ENCODE peak calls at places on chromosomes 3 and 15, in four cellular contexts. E, V, K and B are unnamed samples.

GRCh38 chr3:67648701-67649100 is 5.7 kb downstream of the SUCLG2 start:
- DNase-seq in E (no peak), V (no peak), K (peak), B (no peak)

GRCh38 chr3:73073091-73073707 is 11.7 kb downstream of the EBLN2 start:
- DNase-seq in E (no peak), V (no peak), K (no peak), B (no peak)

GRCh38 chr3:51966941-51967383 is 292 bp downstream of the PCBP4 start:
- DNase-seq in E (no peak), V (no peak), K (no peak), B (no peak)

GRCh38 chr15:66186049-66186825 is 67.3 kb downstream of the MEGF11 start:
- DNase-seq in E (peak), V (no peak), K (no peak), B (no peak)

GRCh38 chr3:39127907-39128303 is 20.4 kb downstream of the TTC21A start:
- DNase-seq in E (no peak), V (no peak), K (no peak), B (no peak)

GRCh38 chr15:52042051-52042851 is 23.2 kb downstream of the MAPK6 start:
- DNase-seq in E (no peak), V (no peak), K (no peak), B (no peak)

GRCh38 chr3:158312560-158313141 is 202.8 kb downstream of the RSRC1 start:
- DNase-seq in E (peak), V (no peak), K (no peak), B (no peak)

GRCh38 chr3:148255981-148256969 is 441.4 kb upstream of the AGTR1 start:
- DNase-seq in E (no peak), V (no peak), K (no peak), B (no peak)

GRCh38 chr3:72475258-72476138 is 372.7 kb downstream of the SHQ1 start:
- DNase-seq in E (no peak), V (no peak), K (no peak), B (no peak)

GRCh38 chr3:13194285-13195209 is 121.3 kb upstream of the IQSEC1 start:
- DNase-seq in E (no peak), V (no peak), K (no peak), B (no peak)

GRCh38 chr3:58021072-58021959 is 13.1 kb downstream of the FLNB start:
- DNase-seq in E (no peak), V (no peak), K (peak), B (no peak)

GRCh38 chr15:69463182-69463756 is 10.7 kb downstream of the RPLP1 start:
- DNase-seq in E (no peak), V (no peak), K (no peak), B (no peak)

GRCh38 chr15:63088532-63089245 is 33.0 kb upstream of the LACTB start:
- DNase-seq in E (no peak), V (peak), K (no peak), B (no peak)

GRCh38 chr3:8509961-8510360 is 8.3 kb downstream of the LMCD1 start:
- DNase-seq in E (peak), V (peak), K (no peak), B (peak)

GRCh38 chr15:75673426-75674247 is 25.9 kb downstream of the SNX33 start:
- DNase-seq in E (peak), V (no peak), K (peak), B (peak)

GRCh38 chr3:189914799-189915198 is 205.9 kb downstream of the P3H2 start:
- DNase-seq in E (peak), V (peak), K (no peak), B (peak)

GRCh38 chr3:133835418-133835743 is 29.8 kb downstream of the SRPRB start:
- DNase-seq in E (no peak), V (no peak), K (no peak), B (no peak)

GRCh38 chr3:120532969-120533368 is 63.2 kb upstream of the NDUFB4 start:
- DNase-seq in E (no peak), V (no peak), K (no peak), B (no peak)

DNA sequence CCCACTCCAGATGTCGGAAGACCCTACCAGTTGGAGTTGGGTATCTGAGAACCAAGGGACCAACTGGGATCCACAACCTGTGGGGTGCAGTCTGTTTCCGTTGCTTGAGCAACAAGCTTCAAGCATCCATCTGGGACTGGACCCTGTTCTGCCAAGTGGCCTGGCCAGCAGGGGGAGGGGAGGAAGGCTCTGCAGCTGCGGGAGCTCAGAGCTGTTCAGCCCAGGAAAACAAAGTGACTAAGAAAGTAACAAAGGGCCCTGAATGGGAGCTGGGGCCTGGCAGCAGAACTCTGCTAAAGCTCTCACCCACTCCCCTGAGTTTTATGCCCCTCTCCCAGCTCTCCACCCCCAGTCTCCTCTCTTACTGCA is 2.7 kb downstream of the TYRO3 start:
- DNase-seq in E (peak), V (no peak), K (no peak), B (peak)
- TF ChIP-seq CTCF in E (peak), V (no peak), K (no peak), B (peak)

DNA sequence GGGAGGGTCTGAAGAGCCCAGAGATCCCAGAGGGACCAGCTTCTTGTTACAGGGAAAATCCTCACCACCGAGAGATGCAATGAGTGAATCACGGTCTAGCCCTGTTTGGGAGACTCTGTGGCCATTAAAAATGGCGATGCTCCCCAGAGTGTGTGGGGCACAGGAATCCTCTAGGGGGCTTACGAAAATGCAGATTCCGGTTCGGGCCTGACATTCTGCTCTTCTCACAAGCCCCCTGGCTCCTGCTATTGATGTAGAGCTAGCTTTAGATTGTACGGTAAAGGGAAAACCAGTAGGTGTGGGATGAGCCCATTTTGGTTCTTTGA is 35.5 kb upstream of the EPHB3 start:
- DNase-seq in E (no peak), V (no peak), K (no peak), B (no peak)
- H3K4me3 ChIP-seq in E (peak), V (no peak), K (no peak), B (no peak)

DNA sequence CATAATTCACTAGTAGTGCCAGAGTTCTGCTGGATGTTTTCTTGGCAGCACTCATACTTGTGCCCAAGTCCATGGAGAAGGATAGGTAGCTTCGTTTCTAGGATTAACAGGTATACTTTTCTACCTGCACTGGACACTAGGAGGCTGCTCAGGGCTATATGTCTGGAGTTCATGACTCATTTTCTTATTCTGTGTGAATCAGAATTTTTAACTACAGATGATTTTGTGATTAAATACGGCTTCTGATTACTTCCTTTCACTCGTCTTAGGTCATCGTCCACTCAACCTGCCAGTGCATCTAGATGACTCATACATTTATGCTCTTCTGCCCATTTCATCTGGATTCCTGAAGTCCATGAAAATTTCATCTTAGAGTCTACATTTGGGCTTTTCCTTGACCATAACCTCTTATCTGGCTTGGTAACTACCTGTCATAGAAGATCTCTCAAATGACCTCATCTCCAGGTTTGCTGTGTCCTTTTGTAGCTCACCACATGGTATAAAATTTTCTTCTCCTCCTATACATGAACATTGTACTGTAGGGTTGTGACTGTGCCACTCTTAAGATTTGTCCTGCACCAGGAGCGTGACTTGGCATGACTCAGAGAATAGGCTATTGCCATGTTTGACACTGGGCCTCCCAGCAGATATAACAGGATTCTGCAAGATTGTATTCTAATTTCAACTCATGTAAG is 66.7 kb upstream of the GCSAM start:
- DNase-seq in E (no peak), V (peak), K (no peak), B (peak)
- TF ChIP-seq CTCF in E (no peak), V (no peak), K (no peak), B (no peak)

DNA sequence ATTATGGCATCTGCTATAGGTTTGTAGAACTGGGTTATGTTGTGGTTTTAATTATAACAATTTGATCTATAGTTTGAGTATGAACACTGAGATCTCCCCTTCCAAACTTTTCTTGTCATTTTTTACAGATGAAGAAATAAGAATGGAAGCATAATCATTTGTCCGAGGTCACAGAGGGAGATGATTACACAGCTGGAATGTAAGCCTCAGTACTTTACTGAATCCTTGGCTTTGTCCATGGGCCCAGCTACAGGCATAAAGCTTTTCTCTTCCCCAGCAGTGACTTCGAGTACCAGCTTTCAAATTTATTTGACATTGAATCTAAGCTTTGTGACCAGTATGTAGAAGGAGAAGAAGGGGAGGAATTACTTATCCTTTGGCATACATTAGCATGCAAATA is 80.8 kb upstream of the DCBLD2 start:
- DNase-seq in E (no peak), V (no peak), K (no peak), B (no peak)
- H3K4me3 ChIP-seq in E (no peak), V (peak), K (no peak), B (no peak)

GRCh38 chr15:95919460-95919859 is 411.0 kb upstream of the NR2F2 start:
- DNase-seq in E (no peak), V (peak), K (no peak), B (no peak)

GRCh38 chr15:95921404-95921803 is 409.1 kb upstream of the NR2F2 start:
- DNase-seq in E (no peak), V (no peak), K (no peak), B (no peak)

GRCh38 chr15:95918525-95918924 is 412.0 kb upstream of the NR2F2 start:
- DNase-seq in E (no peak), V (no peak), K (no peak), B (no peak)

GRCh38 chr15:95923797-95924196 is 406.7 kb upstream of the NR2F2 start:
- DNase-seq in E (no peak), V (no peak), K (no peak), B (no peak)

GRCh38 chr15:95922431-95922830 is 408.1 kb upstream of the NR2F2 start:
- DNase-seq in E (no peak), V (peak), K (no peak), B (no peak)
- TF ChIP-seq CTCF in E (no peak), V (no peak), K (no peak), B (no peak)

GRCh38 chr3:196969660-196970546 is 1.3 kb upstream of the PIGZ start:
- DNase-seq in E (peak), V (peak), K (peak), B (peak)
- H3K4me3 ChIP-seq in E (peak), V (peak), K (peak), B (peak)

DNA sequence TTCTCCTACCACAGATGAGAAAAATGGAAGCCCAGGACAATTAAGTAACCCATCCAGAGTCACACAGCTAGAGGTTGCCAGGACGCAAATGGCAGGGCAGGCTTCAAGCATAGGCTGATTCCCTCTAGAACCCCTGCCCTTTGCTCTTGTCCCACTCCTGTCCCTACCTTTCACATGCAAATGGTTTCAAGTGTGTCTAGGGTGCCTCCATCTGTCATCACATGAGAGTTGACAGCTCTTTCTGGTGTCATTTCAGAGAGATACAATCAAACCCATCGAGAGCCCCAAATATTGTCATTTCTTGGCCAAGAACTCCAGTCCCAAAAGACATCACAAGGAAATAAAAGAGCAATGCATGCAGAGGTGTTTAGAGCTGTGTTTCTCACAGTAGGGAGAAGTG is 23.7 kb downstream of the CCDC12 start:
- DNase-seq in E (no peak), V (no peak), K (no peak), B (no peak)
- TF ChIP-seq CTCF in E (no peak), V (no peak), K (no peak), B (no peak)